ENCODE peak calls at places on chromosomes 5 and 9, in eight cellular contexts. One of them, this sample, is unnamed.

GRCh38 chr9:5632540-5632939 is 3.6 kb downstream of the RIC1 start:
- DNase-seq in transverse colon: no peak
- DNase-seq in esophagus squamous epithelium: no peak
- DNase-seq in tibial nerve: no peak
- DNase-seq in HCT116: no peak
- DNase-seq in IMR-90: no peak
- DNase-seq in prostate gland: no peak
- DNase-seq in gastrocnemius medialis: no peak
- DNase-seq in this sample: no peak

GRCh38 chr9:38355115-38355514 is 37.4 kb upstream of the ALDH1B1 start:
- DNase-seq in HCT116: no peak
- DNase-seq in tibial nerve: no peak
- DNase-seq in transverse colon: no peak
- DNase-seq in gastrocnemius medialis: no peak
- DNase-seq in IMR-90: no peak
- DNase-seq in prostate gland: no peak
- DNase-seq in esophagus squamous epithelium: no peak
- DNase-seq in this sample: no peak

GRCh38 chr5:59002162-59002825 is 419.4 kb downstream of the RAB3C start:
- DNase-seq in tibial nerve: no peak
- DNase-seq in gastrocnemius medialis: peak; percentile 39
- DNase-seq in HCT116: no peak
- DNase-seq in IMR-90: no peak
- DNase-seq in transverse colon: no peak
- DNase-seq in prostate gland: no peak
- DNase-seq in esophagus squamous epithelium: no peak
- DNase-seq in this sample: no peak

GRCh38 chr9:10094563-10094962 is 518.2 kb downstream of the PTPRD start:
- DNase-seq in prostate gland: no peak
- DNase-seq in transverse colon: no peak
- DNase-seq in esophagus squamous epithelium: no peak
- DNase-seq in HCT116: no peak
- DNase-seq in tibial nerve: no peak
- DNase-seq in IMR-90: no peak
- DNase-seq in gastrocnemius medialis: no peak
- DNase-seq in this sample: no peak

GRCh38 chr5:172860520-172861443 is 26.7 kb downstream of the ERGIC1 start:
- DNase-seq in tibial nerve: peak; percentile 92
- DNase-seq in esophagus squamous epithelium: no peak
- DNase-seq in HCT116: no peak
- DNase-seq in IMR-90: peak; percentile 32
- DNase-seq in gastrocnemius medialis: peak; percentile 93
- DNase-seq in transverse colon: peak; percentile 62
- DNase-seq in prostate gland: peak; percentile 91
- DNase-seq in this sample: peak; percentile 90

GRCh38 chr9:34254141-34254913 is 74.7 kb downstream of the KIF24 start:
- DNase-seq in gastrocnemius medialis: peak; percentile 72
- DNase-seq in transverse colon: no peak
- DNase-seq in HCT116: peak; percentile 28
- DNase-seq in IMR-90: peak; percentile 79
- DNase-seq in esophagus squamous epithelium: no peak
- DNase-seq in prostate gland: no peak
- DNase-seq in tibial nerve: no peak
- DNase-seq in this sample: no peak

GRCh38 chr9:2307480-2307879 is 292.3 kb downstream of the SMARCA2 start:
- DNase-seq in HCT116: no peak
- DNase-seq in gastrocnemius medialis: no peak
- DNase-seq in IMR-90: peak; percentile 33
- DNase-seq in tibial nerve: no peak
- DNase-seq in esophagus squamous epithelium: no peak
- DNase-seq in prostate gland: no peak
- DNase-seq in transverse colon: no peak
- DNase-seq in this sample: no peak

GRCh38 chr9:77978086-77978781 is 53.4 kb downstream of the GNAQ start:
- DNase-seq in esophagus squamous epithelium: no peak
- DNase-seq in IMR-90: no peak
- DNase-seq in tibial nerve: no peak
- DNase-seq in prostate gland: no peak
- DNase-seq in gastrocnemius medialis: no peak
- DNase-seq in transverse colon: no peak
- DNase-seq in HCT116: no peak
- DNase-seq in this sample: no peak

GRCh38 chr9:93136693-93137092 is 2.6 kb upstream of the NINJ1 start:
- DNase-seq in HCT116: no peak
- DNase-seq in tibial nerve: no peak
- DNase-seq in IMR-90: no peak
- DNase-seq in prostate gland: no peak
- DNase-seq in gastrocnemius medialis: no peak
- DNase-seq in esophagus squamous epithelium: no peak
- DNase-seq in transverse colon: no peak
- DNase-seq in this sample: no peak

GRCh38 chr5:134113572-134113907 is 941 bp upstream of the TCF7 start:
- DNase-seq in gastrocnemius medialis: no peak
- DNase-seq in esophagus squamous epithelium: no peak
- DNase-seq in prostate gland: no peak
- DNase-seq in tibial nerve: no peak
- DNase-seq in HCT116: no peak
- DNase-seq in IMR-90: no peak
- DNase-seq in transverse colon: no peak
- DNase-seq in this sample: no peak

GRCh38 chr5:134114886-134115805 is 665 bp downstream of the TCF7 start:
- DNase-seq in esophagus squamous epithelium: no peak
- DNase-seq in IMR-90: no peak
- DNase-seq in HCT116: no peak
- DNase-seq in gastrocnemius medialis: no peak
- DNase-seq in transverse colon: peak; percentile 40
- DNase-seq in prostate gland: no peak
- DNase-seq in tibial nerve: no peak
- DNase-seq in this sample: no peak

GRCh38 chr5:134115806-134116175 is 1.3 kb downstream of the TCF7 start:
- DNase-seq in prostate gland: no peak
- DNase-seq in gastrocnemius medialis: no peak
- DNase-seq in HCT116: no peak
- DNase-seq in IMR-90: no peak
- DNase-seq in transverse colon: no peak
- DNase-seq in esophagus squamous epithelium: no peak
- DNase-seq in tibial nerve: no peak
- DNase-seq in this sample: no peak

GRCh38 chr5:134112726-134113571 is 1.5 kb upstream of the TCF7 start:
- DNase-seq in transverse colon: no peak
- DNase-seq in esophagus squamous epithelium: no peak
- DNase-seq in gastrocnemius medialis: no peak
- DNase-seq in tibial nerve: no peak
- DNase-seq in IMR-90: no peak
- DNase-seq in HCT116: no peak
- DNase-seq in prostate gland: no peak
- DNase-seq in this sample: no peak

GRCh38 chr5:134113908-134114875 is at the start of gene TCF7:
- DNase-seq in IMR-90: peak; percentile 71
- DNase-seq in prostate gland: peak; percentile 74
- DNase-seq in gastrocnemius medialis: peak; percentile 58
- DNase-seq in transverse colon: peak; percentile 86
- DNase-seq in HCT116: peak; percentile 50
- DNase-seq in esophagus squamous epithelium: no peak
- DNase-seq in tibial nerve: peak; percentile 43
- DNase-seq in this sample: peak; percentile 35
- TF ChIP-seq POLR2A in IMR-90: no peak
- TF ChIP-seq POLR2A in prostate gland: peak; percentile 48
- TF ChIP-seq POLR2A in gastrocnemius medialis: no peak
- TF ChIP-seq POLR2A in transverse colon: peak; percentile 34
- TF ChIP-seq POLR2A in HCT116: no peak
- TF ChIP-seq POLR2A in esophagus squamous epithelium: no peak
- TF ChIP-seq POLR2A in tibial nerve: no peak
- TF ChIP-seq POLR2A in this sample: no peak

DNA sequence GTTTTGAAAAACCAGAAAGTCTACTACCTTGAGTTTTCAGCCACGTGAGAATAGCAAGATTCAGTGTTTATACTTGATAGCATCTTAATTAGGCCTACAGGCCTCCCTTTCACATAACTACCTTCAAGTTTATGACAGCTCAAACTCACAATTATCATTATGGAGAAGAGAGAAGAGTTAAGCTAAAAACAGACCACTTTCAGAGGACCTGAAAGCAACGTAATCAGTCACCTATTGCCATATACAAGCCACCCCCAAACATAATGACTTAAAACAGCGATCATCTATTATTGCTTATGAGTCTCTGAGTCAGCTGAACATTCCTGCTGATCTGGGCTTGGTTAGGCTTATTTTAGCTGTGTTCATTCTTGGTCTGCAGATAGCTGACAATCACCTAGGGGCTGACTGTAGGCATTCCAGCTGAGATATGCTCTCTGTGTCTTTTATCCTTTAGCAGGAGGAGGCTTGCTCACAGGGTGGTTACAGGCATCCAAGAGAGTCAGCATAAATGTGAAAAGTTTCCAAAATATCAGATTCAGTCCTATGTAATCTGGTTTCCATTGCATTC is 130.9 kb downstream of the COX7C start:
- DNase-seq in transverse colon: no peak
- DNase-seq in esophagus squamous epithelium: no peak
- DNase-seq in prostate gland: no peak
- DNase-seq in gastrocnemius medialis: no peak
- DNase-seq in IMR-90: no peak
- DNase-seq in tibial nerve: no peak
- DNase-seq in HCT116: no peak
- DNase-seq in this sample: no peak
- H3K4me3 ChIP-seq in transverse colon: no peak overlapping the region
- H3K4me3 ChIP-seq in esophagus squamous epithelium: no peak overlapping the region
- H3K4me3 ChIP-seq in prostate gland: no peak overlapping the region
- H3K4me3 ChIP-seq in gastrocnemius medialis: no peak overlapping the region
- H3K4me3 ChIP-seq in IMR-90: no peak overlapping the region
- H3K4me3 ChIP-seq in tibial nerve: no peak overlapping the region
- H3K4me3 ChIP-seq in HCT116: no peak overlapping the region
- H3K4me3 ChIP-seq in this sample: no peak overlapping the region

GRCh38 chr9:130662927-130663257 is 1.5 kb upstream of the PRDM12 start:
- DNase-seq in IMR-90: no peak
- DNase-seq in esophagus squamous epithelium: no peak
- DNase-seq in tibial nerve: no peak
- DNase-seq in gastrocnemius medialis: no peak
- DNase-seq in prostate gland: no peak
- DNase-seq in transverse colon: no peak
- DNase-seq in HCT116: no peak
- DNase-seq in this sample: no peak
- TF ChIP-seq POLR2A in IMR-90: no peak
- TF ChIP-seq POLR2A in esophagus squamous epithelium: no peak
- TF ChIP-seq POLR2A in tibial nerve: no peak
- TF ChIP-seq POLR2A in gastrocnemius medialis: no peak
- TF ChIP-seq POLR2A in prostate gland: no peak
- TF ChIP-seq POLR2A in transverse colon: no peak
- TF ChIP-seq POLR2A in HCT116: no peak
- TF ChIP-seq POLR2A in this sample: no peak

DNA sequence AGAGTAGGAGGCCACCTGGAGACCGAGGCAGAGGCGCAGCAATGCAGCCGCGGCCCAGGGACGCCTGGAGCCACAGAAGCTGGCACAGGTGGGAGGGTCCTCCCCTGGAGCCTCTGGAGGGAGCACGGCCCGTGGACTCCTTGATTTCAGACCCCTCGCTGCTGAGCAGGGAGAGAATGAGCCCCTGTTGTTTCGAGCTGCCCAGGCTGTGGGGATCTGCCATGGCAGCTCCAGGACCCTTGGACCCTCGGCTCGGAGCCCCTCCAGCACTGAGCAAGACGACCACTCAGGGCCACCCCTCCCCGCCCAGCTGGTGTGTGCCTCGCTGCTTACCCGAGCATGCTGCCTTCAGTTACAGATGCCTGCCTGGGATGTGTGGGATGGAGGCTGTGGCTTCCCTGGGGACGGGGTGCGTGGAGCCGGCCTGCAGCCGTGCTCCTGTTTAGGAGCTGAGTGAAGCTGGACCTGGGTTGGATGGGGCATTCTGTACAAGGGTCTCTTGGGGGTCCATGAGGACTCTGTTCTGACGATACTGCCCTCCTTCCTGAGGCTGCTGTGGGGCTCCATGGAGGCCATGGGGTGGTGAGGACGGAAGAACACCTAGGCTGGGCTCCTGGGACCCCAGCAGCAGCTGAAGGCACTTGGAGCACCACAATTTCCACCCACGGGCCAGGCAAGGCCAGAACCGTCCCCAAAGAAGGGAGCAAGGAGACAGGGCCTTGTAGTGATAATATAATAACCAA is 115.1 kb upstream of the LPCAT1 start:
- DNase-seq in HCT116: no peak
- DNase-seq in gastrocnemius medialis: no peak
- DNase-seq in IMR-90: no peak
- DNase-seq in prostate gland: no peak
- DNase-seq in esophagus squamous epithelium: no peak
- DNase-seq in tibial nerve: no peak
- DNase-seq in transverse colon: no peak
- DNase-seq in this sample: no peak
- H3K4me3 ChIP-seq in HCT116: no peak overlapping the region
- H3K4me3 ChIP-seq in gastrocnemius medialis: no peak overlapping the region
- H3K4me3 ChIP-seq in IMR-90: no peak overlapping the region
- H3K4me3 ChIP-seq in prostate gland: no peak overlapping the region
- H3K4me3 ChIP-seq in esophagus squamous epithelium: no peak overlapping the region
- H3K4me3 ChIP-seq in tibial nerve: no peak overlapping the region
- H3K4me3 ChIP-seq in transverse colon: no peak overlapping the region
- H3K4me3 ChIP-seq in this sample: no peak overlapping the region

GRCh38 chr5:6758706-6759105 is 45.5 kb downstream of the TENT4A start:
- DNase-seq in HCT116: no peak
- DNase-seq in transverse colon: no peak
- DNase-seq in esophagus squamous epithelium: no peak
- DNase-seq in gastrocnemius medialis: no peak
- DNase-seq in tibial nerve: no peak
- DNase-seq in IMR-90: no peak
- DNase-seq in prostate gland: no peak
- DNase-seq in this sample: no peak
- TF ChIP-seq POLR2A in HCT116: no peak
- TF ChIP-seq POLR2A in transverse colon: no peak
- TF ChIP-seq POLR2A in esophagus squamous epithelium: no peak
- TF ChIP-seq POLR2A in gastrocnemius medialis: no peak
- TF ChIP-seq POLR2A in tibial nerve: no peak
- TF ChIP-seq POLR2A in IMR-90: no peak
- TF ChIP-seq POLR2A in prostate gland: no peak
- TF ChIP-seq POLR2A in this sample: no peak

This sample was measured in lower leg skin.